ENCODE peak calls at places on chromosomes 1 and 21, in four cellular contexts. J, A, P and W are unnamed samples.

GRCh38 chr1:9529190-9529589 is 10.1 kb upstream of the SLC25A33 start:
- DNase-seq in J (no peak), A (peak; percentile 29), P (no peak), W (no peak)

GRCh38 chr21:45176141-45176540 is 101.8 kb downstream of the ADARB1 start:
- DNase-seq in J (no peak), A (no peak), P (no peak), W (no peak)

GRCh38 chr1:159923203-159924024 is 1.9 kb downstream of the TAGLN2 start:
- DNase-seq in J (peak; percentile 85), A (peak; percentile 95), P (peak; percentile 95), W (no peak)

GRCh38 chr21:24428539-24429186 is 1178.6 kb downstream of the MRPL39 start:
- DNase-seq in J (no peak), A (no peak), P (no peak), W (no peak)

GRCh38 chr1:47390843-47391242 is 25.2 kb upstream of the FOXE3 start:
- DNase-seq in J (no peak), A (no peak), P (no peak), W (no peak)

GRCh38 chr1:236079703-236080245 is 14.9 kb upstream of the NID1 start:
- DNase-seq in J (no peak), A (no peak), P (no peak), W (no peak)

GRCh38 chr1:208059328-208060017 is 148.5 kb upstream of the CD34 start:
- DNase-seq in J (no peak), A (no peak), P (no peak), W (no peak)

GRCh38 chr1:22018583-22019559 is 17.4 kb downstream of the CELA3A start:
- DNase-seq in J (no peak), A (peak; percentile 96), P (no peak), W (peak; percentile 87)

GRCh38 chr1:11845641-11846335 is 1.8 kb downstream of the NPPA start:
- DNase-seq in J (no peak), A (no peak), P (no peak), W (no peak)

GRCh38 chr1:185213086-185213485 is 56.1 kb downstream of the SWT1 start:
- DNase-seq in J (no peak), A (no peak), P (no peak), W (no peak)

GRCh38 chr21:43367296-43367695 is 59.6 kb downstream of the SIK1 start:
- DNase-seq in J (no peak), A (no peak), P (no peak), W (no peak)

GRCh38 chr21:31136891-31137290 is 98.6 kb upstream of the KRTAP19-8 start:
- DNase-seq in J (no peak), A (peak; percentile 83), P (no peak), W (no peak)

GRCh38 chr1:53328009-53328489 is at the start of gene LRP8:
- DNase-seq in J (peak; percentile 56), A (peak; percentile 38), P (no peak), W (peak; percentile 78)

GRCh38 chr1:17392199-17392740 is 20.3 kb downstream of the PADI6 start:
- DNase-seq in J (no peak), A (no peak), P (no peak), W (no peak)

GRCh38 chr1:154434346-154435075 is 29.4 kb downstream of the IL6R start:
- DNase-seq in J (no peak), A (no peak), P (peak; percentile 90), W (no peak)

GRCh38 chr1:212104586-212105282 is 69.2 kb downstream of the DTL start:
- DNase-seq in J (no peak), A (no peak), P (no peak), W (no peak)

GRCh38 chr1:30270468-30270867 is 452.9 kb downstream of the MATN1 start:
- DNase-seq in J (no peak), A (no peak), P (no peak), W (peak; percentile 3)

GRCh38 chr1:206005761-206006160 is 2.6 kb upstream of the RAB7B start:
- DNase-seq in J (peak; percentile 45), A (no peak), P (no peak), W (no peak)
- H3K27ac ChIP-seq in J (no peak overlapping the region), A (no peak overlapping the region), P (peak overlapping the region; percentile 93), W (no peak overlapping the region)

DNA sequence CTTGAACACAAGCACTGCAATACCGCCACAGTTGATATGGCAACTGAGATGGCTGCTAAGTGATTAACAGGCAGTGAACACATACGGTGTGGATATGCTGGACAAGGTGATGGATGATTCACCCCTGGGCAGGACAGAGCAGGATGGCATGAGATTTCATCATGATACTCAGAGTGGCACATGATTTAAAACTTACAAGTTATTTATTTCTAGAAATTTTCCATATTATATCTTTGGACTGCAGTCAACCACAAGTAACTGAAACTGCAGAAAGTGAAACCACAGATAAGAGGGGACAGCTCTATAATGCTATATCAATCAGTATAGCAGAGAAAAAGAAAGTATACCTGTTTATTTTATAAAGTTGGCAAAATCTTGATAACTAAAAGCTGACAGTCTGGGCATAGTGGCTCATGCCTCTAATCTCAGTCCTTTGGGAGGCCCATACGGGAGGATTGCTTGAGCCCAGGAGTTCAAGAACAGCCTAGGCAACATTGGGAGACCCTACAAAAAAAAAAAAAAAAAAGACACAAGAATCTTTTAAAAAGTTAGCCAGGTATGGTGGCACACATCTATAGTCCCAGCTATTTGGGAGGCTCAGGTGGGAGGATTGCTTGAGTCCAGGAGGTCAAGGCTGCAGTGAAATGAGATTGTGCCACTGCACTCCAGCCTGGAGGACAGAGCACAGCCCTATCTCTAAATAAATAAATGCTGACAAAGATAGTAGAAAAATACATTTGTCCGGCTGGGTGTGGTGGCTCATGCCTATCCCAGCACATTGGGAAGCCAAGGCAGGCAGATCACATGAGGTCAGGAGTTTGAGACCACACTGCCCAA is 48.1 kb downstream of the PHACTR4 start:
- DNase-seq in J (no peak), A (no peak), P (no peak), W (peak; percentile 77)
- H3K4me3 ChIP-seq in J (no peak overlapping the region), A (peak overlapping the region; percentile 18), P (no peak overlapping the region), W (no peak overlapping the region)

GRCh38 chr1:38015978-38016640 is 3.6 kb downstream of the UTP11 start:
- DNase-seq in J (no peak), A (no peak), P (no peak), W (no peak)

GRCh38 chr1:38022810-38023209 is 10.3 kb downstream of the UTP11 start:
- DNase-seq in J (no peak), A (no peak), P (no peak), W (no peak)

GRCh38 chr1:38020361-38020760 is 7.8 kb downstream of the UTP11 start:
- DNase-seq in J (no peak), A (no peak), P (no peak), W (no peak)

GRCh38 chr1:38021969-38022368 is 9.4 kb downstream of the UTP11 start:
- DNase-seq in J (no peak), A (no peak), P (no peak), W (no peak)

GRCh38 chr1:38018864-38019343 is 6.4 kb downstream of the UTP11 start:
- DNase-seq in J (no peak), A (no peak), P (no peak), W (no peak)
- H3K36me3 ChIP-seq in J (peaks cover 62% of the 10 kb centered on the region), A (peaks cover 70% of the 10 kb centered on the region), P (peaks cover 71% of the 10 kb centered on the region), W (peaks cover 99% of the 10 kb centered on the region)

GRCh38 chr1:203797948-203798347 is 2.5 kb downstream of the ZBED6 start:
- DNase-seq in J (peak; percentile 21), A (no peak), P (no peak), W (no peak)

GRCh38 chr1:203796223-203796747 is 862 bp downstream of the ZBED6 start:
- DNase-seq in J (no peak), A (peak; percentile 12), P (no peak), W (no peak)

GRCh38 chr1:203797216-203797615 is 1.8 kb downstream of the ZBED6 start:
- DNase-seq in J (no peak), A (no peak), P (no peak), W (no peak)

GRCh38 chr1:203800001-203800400 is 4.6 kb downstream of the ZBED6 start:
- DNase-seq in J (no peak), A (no peak), P (no peak), W (no peak)

DNA sequence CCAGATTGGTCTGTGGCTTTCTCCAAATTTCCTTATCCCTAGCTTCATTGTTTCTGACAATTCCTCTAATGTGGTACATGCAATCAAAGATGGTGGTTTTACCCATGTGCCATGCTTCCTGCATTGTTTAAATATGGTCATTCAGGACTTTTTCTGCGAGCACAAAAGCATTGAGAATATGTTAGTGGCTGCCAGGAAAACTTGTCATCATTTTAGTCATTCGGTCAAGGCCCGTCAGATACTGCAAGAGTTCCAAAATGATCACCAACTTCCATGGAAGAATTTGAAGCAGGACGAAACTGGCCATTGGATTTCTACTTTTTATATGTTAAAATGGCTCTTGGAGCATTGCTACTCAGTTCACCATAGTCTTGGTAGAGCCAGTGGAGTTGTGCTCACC is 3.7 kb downstream of the ZBED6 start:
- DNase-seq in J (no peak), A (no peak), P (no peak), W (no peak)
- H3K27ac ChIP-seq in J (no peak overlapping the region), A (no peak overlapping the region), P (no peak overlapping the region), W (no peak overlapping the region)

GRCh38 chr1:155983191-155984023 is 5.1 kb upstream of the ARHGEF2 start:
- DNase-seq in J (no peak), A (peak; percentile 88), P (no peak), W (peak; percentile 90)
- H3K4me3 ChIP-seq in J (no peak overlapping the region), A (peak overlapping the region; percentile 47), P (no peak overlapping the region), W (peak overlapping the region; percentile 61)

GRCh38 chr1:26856604-26857469 is 6.1 kb upstream of the SFN start:
- DNase-seq in J (no peak), A (no peak), P (no peak), W (no peak)
- H3K36me3 ChIP-seq in J (no peaks in the 10 kb centered on the region), A (peaks cover 20% of the 10 kb centered on the region), P (peaks cover 10% of the 10 kb centered on the region), W (peaks cover 16% of the 10 kb centered on the region)